ENCODE peak calls at places on chromosome 9, in seven cellular contexts. L, K, S, G, R, B and Y are unnamed samples.

GRCh38 chr9:96646081-96646991 is 8.8 kb downstream of the PRXL2C start:
- DNase-seq in L (no peak), K (no peak), S (no peak), G (no peak), R (no peak), B (no peak), Y (no peak)

GRCh38 chr9:90433398-90433890 is 209.2 kb downstream of the DIRAS2 start:
- DNase-seq in L (no peak), K (no peak), S (peak; percentile 32), G (no peak), R (peak; percentile 63), B (peak; percentile 91), Y (no peak)

GRCh38 chr9:107176701-107177100 is 106.4 kb upstream of the RAD23B start:
- DNase-seq in L (no peak), K (no peak), S (no peak), G (no peak), R (no peak), B (no peak), Y (no peak)

GRCh38 chr9:97766092-97766491 is 69.0 kb upstream of the XPA start:
- DNase-seq in L (no peak), K (no peak), S (no peak), G (no peak), R (peak; percentile 67), B (no peak), Y (no peak)

GRCh38 chr9:22111871-22112247 is 102.8 kb upstream of the CDKN2B start:
- DNase-seq in L (no peak), K (no peak), S (no peak), G (no peak), R (peak; percentile 72), B (no peak), Y (peak; percentile 39)

GRCh38 chr9:38689678-38690077 is 30.3 kb downstream of the FAM240B start:
- DNase-seq in L (no peak), K (no peak), S (no peak), G (no peak), R (no peak), B (peak; percentile 42), Y (no peak)

GRCh38 chr9:86639899-86640379 is 285.7 kb upstream of the TUT7 start:
- DNase-seq in L (no peak), K (no peak), S (peak; percentile 19), G (no peak), R (no peak), B (peak; percentile 22), Y (no peak)

GRCh38 chr9:136172412-136173079 is 32.4 kb downstream of the LHX3 start:
- DNase-seq in L (no peak), K (no peak), S (no peak), G (no peak), R (no peak), B (peak; percentile 45), Y (no peak)

GRCh38 chr9:106753155-106753671 is 109.8 kb upstream of the ZNF462 start:
- DNase-seq in L (no peak), K (no peak), S (no peak), G (no peak), R (no peak), B (no peak), Y (no peak)

GRCh38 chr9:116541402-116541801 is 145.7 kb upstream of the TRIM32 start:
- DNase-seq in L (no peak), K (no peak), S (no peak), G (no peak), R (no peak), B (no peak), Y (no peak)

GRCh38 chr9:131443648-131444047 is 49.8 kb downstream of the PRRC2B start:
- DNase-seq in L (no peak), K (no peak), S (no peak), G (no peak), R (no peak), B (no peak), Y (no peak)

GRCh38 chr9:98790601-98791146 is 5.7 kb downstream of the ANKS6 start:
- DNase-seq in L (no peak), K (no peak), S (no peak), G (no peak), R (no peak), B (no peak), Y (no peak)

GRCh38 chr9:124260769-124261603 is 3.2 kb downstream of the NEK6 start:
- DNase-seq in L (no peak), K (no peak), S (no peak), G (no peak), R (peak; percentile 72), B (no peak), Y (no peak)

GRCh38 chr9:89805726-89806125 is 200.9 kb downstream of the GADD45G start:
- DNase-seq in L (no peak), K (no peak), S (no peak), G (no peak), R (no peak), B (no peak), Y (no peak)

GRCh38 chr9:5629312-5630037 is 568 bp downstream of the RIC1 start:
- DNase-seq in L (peak; percentile 60), K (peak; percentile 31), S (peak; percentile 58), G (peak; percentile 21), R (peak; percentile 42), B (peak; percentile 42), Y (no peak)

GRCh38 chr9:706073-706472 is 135.4 kb upstream of the DMRT1 start:
- DNase-seq in L (no peak), K (no peak), S (no peak), G (no peak), R (peak; percentile 19), B (no peak), Y (no peak)

GRCh38 chr9:112787942-112788341 is 37.4 kb downstream of the SNX30 start:
- DNase-seq in L (no peak), K (no peak), S (no peak), G (no peak), R (no peak), B (no peak), Y (no peak)

GRCh38 chr9:93669958-93670207 is 93.5 kb downstream of the PHF2 start:
- DNase-seq in L (no peak), K (no peak), S (no peak), G (no peak), R (no peak), B (no peak), Y (no peak)

GRCh38 chr9:14165376-14166035 is 148.4 kb downstream of the NFIB start:
- DNase-seq in L (no peak), K (no peak), S (no peak), G (no peak), R (peak; percentile 59), B (no peak), Y (no peak)

GRCh38 chr9:114423181-114423580 is 35.4 kb upstream of the AKNA start:
- DNase-seq in L (no peak), K (no peak), S (no peak), G (no peak), R (no peak), B (no peak), Y (no peak)

GRCh38 chr9:134225186-134225585 is 60.8 kb upstream of the RNU6ATAC start:
- DNase-seq in L (peak; percentile 9), K (no peak), S (no peak), G (no peak), R (no peak), B (no peak), Y (no peak)

GRCh38 chr9:137492464-137493162 is 33.5 kb upstream of the NSMF start:
- DNase-seq in L (no peak), K (no peak), S (no peak), G (peak; percentile 15), R (no peak), B (peak; percentile 82), Y (no peak)

GRCh38 chr9:70561805-70562395 is 147.4 kb upstream of the KLF9 start:
- DNase-seq in L (no peak), K (no peak), S (no peak), G (no peak), R (no peak), B (no peak), Y (no peak)

GRCh38 chr9:130453487-130453886 is 8.7 kb downstream of the ASS1 start:
- DNase-seq in L (peak; percentile 53), K (no peak), S (no peak), G (no peak), R (no peak), B (no peak), Y (no peak)

GRCh38 chr9:32741706-32742105 is 41.6 kb upstream of the TMEM215 start:
- DNase-seq in L (no peak), K (no peak), S (no peak), G (no peak), R (peak; percentile 54), B (no peak), Y (no peak)

GRCh38 chr9:95017661-95018060 is 291.2 kb downstream of the AOPEP start:
- DNase-seq in L (no peak), K (no peak), S (no peak), G (no peak), R (peak; percentile 83), B (no peak), Y (no peak)

GRCh38 chr9:91978739-91979414 is 28.8 kb upstream of the ROR2 start:
- DNase-seq in L (no peak), K (no peak), S (peak; percentile 51), G (no peak), R (peak; percentile 49), B (peak; percentile 53), Y (peak; percentile 77)
- TF ChIP-seq CTCF in L (peak; percentile 39), K (no peak), S (no peak), G (no peak), R (peak; percentile 17), B (peak; percentile 23), Y (peak; percentile 40)

GRCh38 chr9:17116400-17116837 is 18.4 kb upstream of the CNTLN start:
- DNase-seq in L (no peak), K (no peak), S (no peak), G (no peak), R (peak; percentile 59), B (no peak), Y (no peak)
- TF ChIP-seq CTCF in L (peak; percentile 55), K (no peak), S (peak; percentile 74), G (no peak), R (no peak), B (peak; percentile 27), Y (peak; percentile 40)

DNA sequence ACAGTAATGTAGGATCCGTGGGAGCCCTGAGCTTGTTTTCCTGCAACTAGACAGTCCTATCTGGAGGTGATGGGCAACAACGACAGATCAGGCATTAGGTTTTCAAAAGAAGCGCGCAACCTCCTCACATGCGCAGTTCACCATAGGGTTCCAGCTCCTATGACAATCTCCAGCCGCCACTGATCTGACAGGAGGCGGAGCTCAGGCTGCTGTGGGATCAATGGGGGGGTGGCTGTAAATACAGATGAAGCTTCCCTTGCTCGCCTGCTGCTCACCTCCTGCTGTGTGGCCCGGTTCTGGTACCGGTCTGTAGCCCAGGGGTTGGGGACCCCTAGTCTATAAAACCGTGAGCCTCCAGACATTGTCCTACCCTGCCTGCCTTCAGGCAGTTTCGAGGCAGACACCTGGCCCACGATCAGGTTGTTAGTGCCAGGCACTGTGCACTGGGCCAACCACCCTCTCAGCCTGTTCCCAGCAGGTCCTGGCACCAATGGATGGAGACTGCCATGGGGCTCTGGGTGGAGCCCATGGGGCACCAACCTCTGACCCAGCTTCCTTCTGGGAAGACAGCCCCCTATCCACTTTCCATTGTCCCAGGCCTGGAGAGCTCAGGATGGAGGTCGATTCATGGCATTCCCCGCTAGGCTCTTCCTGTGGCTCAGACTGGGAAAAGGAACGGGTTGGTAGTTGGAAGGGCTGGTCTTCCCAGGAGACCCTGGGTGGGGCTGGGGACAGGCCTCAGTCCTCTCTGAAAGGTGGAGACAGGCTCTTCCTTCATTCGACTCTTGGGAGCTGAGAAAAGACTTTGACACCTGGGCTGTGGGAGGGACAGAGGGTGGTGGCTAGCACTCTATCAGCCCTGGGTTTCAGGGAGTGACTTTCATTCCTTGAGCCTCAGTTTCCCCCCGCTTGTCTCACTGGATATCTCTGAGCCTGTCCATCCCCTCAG is 1.7 kb downstream of the ENDOG start:
- DNase-seq in L (peak; percentile 45), K (no peak), S (no peak), G (no peak), R (no peak), B (no peak), Y (no peak)
- TF ChIP-seq CTCF in L (no peak), K (no peak), S (no peak), G (no peak), R (no peak), B (no peak), Y (no peak)

GRCh38 chr9:18142964-18143363 is 331.0 kb upstream of the ADAMTSL1 start:
- DNase-seq in L (no peak), K (no peak), S (peak; percentile 17), G (no peak), R (peak; percentile 6), B (peak; percentile 10), Y (no peak)
- TF ChIP-seq CTCF in L (peak; percentile 18), K (no peak), S (no peak), G (no peak), R (peak; percentile 22), B (no peak), Y (peak; percentile 30)